ENCODE peak calls at places on chromosome 10, in nine cellular contexts. One of them, this sample, is unnamed. For H3K27me3, the result is how much of the 10 kb centered on the place peaks cover.

GRCh38 chr10:46526682-46527038 is 29.8 kb downstream of the GPRIN2 start:
- DNase-seq in HepG2: no peak
- DNase-seq in stomach: peak
- DNase-seq in spleen: peak
- DNase-seq in K562: no peak
- DNase-seq in suprapubic skin: peak
- DNase-seq in esophagus muscularis mucosa: no peak
- DNase-seq in sigmoid colon: peak
- DNase-seq in endothelial cell of umbilical vein: no peak
- DNase-seq in this sample: no peak

GRCh38 chr10:10627414-10627813 is 390.3 kb upstream of the CELF2 start:
- DNase-seq in HepG2: no peak
- DNase-seq in stomach: no peak
- DNase-seq in spleen: no peak
- DNase-seq in K562: no peak
- DNase-seq in suprapubic skin: no peak
- DNase-seq in esophagus muscularis mucosa: peak
- DNase-seq in sigmoid colon: no peak
- DNase-seq in endothelial cell of umbilical vein: no peak
- DNase-seq in this sample: no peak

GRCh38 chr10:16341637-16342036 is 95.2 kb upstream of the PTER start:
- DNase-seq in HepG2: no peak
- DNase-seq in stomach: no peak
- DNase-seq in spleen: no peak
- DNase-seq in K562: no peak
- DNase-seq in suprapubic skin: no peak
- DNase-seq in esophagus muscularis mucosa: no peak
- DNase-seq in sigmoid colon: no peak
- DNase-seq in endothelial cell of umbilical vein: no peak
- DNase-seq in this sample: no peak

GRCh38 chr10:78937800-78938694 is 130.7 kb upstream of the ZMIZ1 start:
- DNase-seq in HepG2: peak
- DNase-seq in stomach: no peak
- DNase-seq in spleen: peak
- DNase-seq in K562: peak
- DNase-seq in suprapubic skin: no peak
- DNase-seq in esophagus muscularis mucosa: no peak
- DNase-seq in sigmoid colon: no peak
- DNase-seq in endothelial cell of umbilical vein: peak
- DNase-seq in this sample: no peak

GRCh38 chr10:51867956-51868355 is 168.6 kb upstream of the CSTF2T start:
- DNase-seq in HepG2: no peak
- DNase-seq in stomach: no peak
- DNase-seq in spleen: no peak
- DNase-seq in K562: no peak
- DNase-seq in suprapubic skin: no peak
- DNase-seq in esophagus muscularis mucosa: no peak
- DNase-seq in sigmoid colon: no peak
- DNase-seq in endothelial cell of umbilical vein: no peak
- DNase-seq in this sample: no peak

GRCh38 chr10:78336402-78336791 is 302.7 kb downstream of the RPS24 start:
- DNase-seq in HepG2: no peak
- DNase-seq in stomach: peak
- DNase-seq in spleen: no peak
- DNase-seq in K562: no peak
- DNase-seq in suprapubic skin: no peak
- DNase-seq in esophagus muscularis mucosa: peak
- DNase-seq in sigmoid colon: no peak
- DNase-seq in endothelial cell of umbilical vein: peak
- DNase-seq in this sample: no peak

GRCh38 chr10:131444286-131444685 is 132.8 kb upstream of the TCERG1L start:
- DNase-seq in HepG2: no peak
- DNase-seq in stomach: no peak
- DNase-seq in spleen: peak
- DNase-seq in K562: no peak
- DNase-seq in suprapubic skin: peak
- DNase-seq in esophagus muscularis mucosa: no peak
- DNase-seq in sigmoid colon: no peak
- DNase-seq in endothelial cell of umbilical vein: no peak
- DNase-seq in this sample: no peak

GRCh38 chr10:97553575-97554100 is 18.9 kb upstream of the ANKRD2 start:
- DNase-seq in HepG2: peak
- DNase-seq in stomach: peak
- DNase-seq in spleen: peak
- DNase-seq in K562: peak
- DNase-seq in suprapubic skin: no peak
- DNase-seq in esophagus muscularis mucosa: no peak
- DNase-seq in sigmoid colon: peak
- DNase-seq in endothelial cell of umbilical vein: peak
- DNase-seq in this sample: peak

GRCh38 chr10:31749293-31749692 is 179.3 kb downstream of the ARHGAP12 start:
- DNase-seq in HepG2: no peak
- DNase-seq in stomach: no peak
- DNase-seq in spleen: no peak
- DNase-seq in K562: no peak
- DNase-seq in suprapubic skin: no peak
- DNase-seq in esophagus muscularis mucosa: no peak
- DNase-seq in sigmoid colon: no peak
- DNase-seq in endothelial cell of umbilical vein: no peak
- DNase-seq in this sample: no peak

GRCh38 chr10:45418859-45419672 is 45.0 kb downstream of the ALOX5 start:
- DNase-seq in HepG2: peak
- DNase-seq in stomach: peak
- DNase-seq in spleen: peak
- DNase-seq in K562: peak
- DNase-seq in suprapubic skin: no peak
- DNase-seq in esophagus muscularis mucosa: no peak
- DNase-seq in sigmoid colon: peak
- DNase-seq in endothelial cell of umbilical vein: peak
- DNase-seq in this sample: no peak
- TF ChIP-seq POLR2A in HepG2: no peak
- TF ChIP-seq POLR2A in stomach: no peak
- TF ChIP-seq POLR2A in spleen: no peak
- TF ChIP-seq POLR2A in K562: no peak
- TF ChIP-seq POLR2A in suprapubic skin: no peak
- TF ChIP-seq POLR2A in esophagus muscularis mucosa: no peak
- TF ChIP-seq POLR2A in sigmoid colon: peak
- TF ChIP-seq POLR2A in endothelial cell of umbilical vein: no peak
- TF ChIP-seq POLR2A in this sample: no peak

DNA sequence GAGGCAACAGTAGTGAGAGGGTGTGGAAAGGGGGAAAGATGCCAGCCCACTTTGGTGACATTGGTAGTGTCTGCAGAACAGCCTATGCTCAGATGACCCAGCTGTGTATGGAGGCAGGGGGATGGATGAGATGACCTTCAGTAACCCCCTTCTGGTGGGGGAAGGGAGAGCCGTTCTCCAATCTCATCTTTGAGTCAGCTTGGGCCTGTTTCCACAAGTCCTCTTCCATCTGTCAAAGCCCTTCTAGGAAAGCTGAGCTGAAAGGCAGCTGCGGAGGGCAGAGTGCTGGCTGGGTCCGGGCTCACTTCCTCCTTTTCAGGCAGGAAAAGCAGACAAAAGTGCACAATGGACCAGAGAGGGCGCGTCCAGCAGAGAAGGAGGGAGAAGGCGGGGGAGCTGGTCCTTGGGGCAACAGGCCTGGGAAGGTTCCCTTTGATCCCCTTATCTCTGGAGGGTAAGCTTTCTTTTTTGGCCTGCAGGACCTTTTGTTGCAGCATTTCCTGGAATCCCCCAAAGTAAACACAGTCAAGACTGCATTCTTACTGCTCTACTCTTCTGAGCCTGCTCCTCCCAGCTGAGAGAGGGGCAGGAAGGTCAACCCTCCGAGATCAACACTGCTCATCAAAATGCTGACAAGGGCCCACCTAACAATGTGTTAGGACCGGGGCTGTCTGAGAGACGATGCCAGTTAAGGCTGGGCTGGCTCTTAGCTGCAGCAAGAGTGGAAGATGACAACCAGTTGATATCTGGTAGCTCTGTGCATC is 1.2 kb upstream of the LRMDA start:
- DNase-seq in HepG2: peak
- DNase-seq in stomach: peak
- DNase-seq in spleen: peak
- DNase-seq in K562: no peak
- DNase-seq in suprapubic skin: no peak
- DNase-seq in esophagus muscularis mucosa: no peak
- DNase-seq in sigmoid colon: peak
- DNase-seq in endothelial cell of umbilical vein: peak
- DNase-seq in this sample: no peak
- H3K27me3 ChIP-seq in HepG2: under half
- H3K27me3 ChIP-seq in stomach: under half
- H3K27me3 ChIP-seq in spleen: under half
- H3K27me3 ChIP-seq in K562: under half
- H3K27me3 ChIP-seq in suprapubic skin: under half
- H3K27me3 ChIP-seq in esophagus muscularis mucosa: under half
- H3K27me3 ChIP-seq in sigmoid colon: under half
- H3K27me3 ChIP-seq in endothelial cell of umbilical vein: under half
- H3K27me3 ChIP-seq in this sample: under half

GRCh38 chr10:76973091-76973514 is 664.5 kb downstream of the KCNMA1 start:
- DNase-seq in HepG2: no peak
- DNase-seq in stomach: no peak
- DNase-seq in spleen: no peak
- DNase-seq in K562: no peak
- DNase-seq in suprapubic skin: no peak
- DNase-seq in esophagus muscularis mucosa: no peak
- DNase-seq in sigmoid colon: no peak
- DNase-seq in endothelial cell of umbilical vein: no peak
- DNase-seq in this sample: no peak
- TF ChIP-seq POLR2AphosphoS5 in HepG2: no peak
- TF ChIP-seq POLR2AphosphoS5 in stomach: no peak
- TF ChIP-seq POLR2AphosphoS5 in spleen: no peak
- TF ChIP-seq POLR2AphosphoS5 in K562: no peak
- TF ChIP-seq POLR2AphosphoS5 in suprapubic skin: no peak
- TF ChIP-seq POLR2AphosphoS5 in esophagus muscularis mucosa: no peak
- TF ChIP-seq POLR2AphosphoS5 in sigmoid colon: no peak
- TF ChIP-seq POLR2AphosphoS5 in endothelial cell of umbilical vein: no peak
- TF ChIP-seq POLR2AphosphoS5 in this sample: no peak

GRCh38 chr10:101569838-101570763 is 18.0 kb downstream of the POLL start:
- DNase-seq in HepG2: peak
- DNase-seq in stomach: peak
- DNase-seq in spleen: peak
- DNase-seq in K562: peak
- DNase-seq in suprapubic skin: no peak
- DNase-seq in esophagus muscularis mucosa: peak
- DNase-seq in sigmoid colon: peak
- DNase-seq in endothelial cell of umbilical vein: peak
- DNase-seq in this sample: peak
- TF ChIP-seq POLR2A in HepG2: no peak
- TF ChIP-seq POLR2A in stomach: no peak
- TF ChIP-seq POLR2A in spleen: no peak
- TF ChIP-seq POLR2A in K562: no peak
- TF ChIP-seq POLR2A in suprapubic skin: no peak
- TF ChIP-seq POLR2A in esophagus muscularis mucosa: no peak
- TF ChIP-seq POLR2A in sigmoid colon: no peak
- TF ChIP-seq POLR2A in endothelial cell of umbilical vein: no peak
- TF ChIP-seq POLR2A in this sample: no peak

This sample was measured in breast epithelium.